ENCODE peak calls at places on chromosomes 13 and 19, in ten cellular contexts. One of them, this sample, is unnamed.

GRCh38 chr13:50189450-50189849 is 174.2 kb downstream of the KCNRG start:
- DNase-seq in endothelial cell of umbilical vein: no peak
- DNase-seq in thyroid gland: no peak
- DNase-seq in cardiac muscle cell: no peak
- DNase-seq in psoas muscle: no peak
- DNase-seq in CD8-positive, alpha-beta T cell: no peak
- DNase-seq in transverse colon: no peak
- DNase-seq in stomach: no peak
- DNase-seq in esophagus squamous epithelium: no peak
- DNase-seq in DND-41: no peak
- DNase-seq in this sample: no peak

GRCh38 chr19:50263176-50263575 is 59.8 kb downstream of the MYH14 start:
- DNase-seq in endothelial cell of umbilical vein: no peak
- DNase-seq in thyroid gland: no peak
- DNase-seq in cardiac muscle cell: no peak
- DNase-seq in psoas muscle: no peak
- DNase-seq in CD8-positive, alpha-beta T cell: no peak
- DNase-seq in transverse colon: no peak
- DNase-seq in stomach: no peak
- DNase-seq in esophagus squamous epithelium: no peak
- DNase-seq in DND-41: no peak
- DNase-seq in this sample: no peak

GRCh38 chr13:111602874-111603273 is 282.4 kb downstream of the TEX29 start:
- DNase-seq in endothelial cell of umbilical vein: no peak
- DNase-seq in thyroid gland: no peak
- DNase-seq in cardiac muscle cell: no peak
- DNase-seq in psoas muscle: no peak
- DNase-seq in CD8-positive, alpha-beta T cell: no peak
- DNase-seq in transverse colon: no peak
- DNase-seq in stomach: no peak
- DNase-seq in esophagus squamous epithelium: no peak
- DNase-seq in DND-41: no peak
- DNase-seq in this sample: peak; percentile 48

GRCh38 chr19:11125994-11126685 is 29.4 kb downstream of the SPC24 start:
- DNase-seq in endothelial cell of umbilical vein: peak; percentile 68
- DNase-seq in thyroid gland: peak; percentile 80
- DNase-seq in cardiac muscle cell: peak; percentile 83
- DNase-seq in psoas muscle: peak; percentile 85
- DNase-seq in CD8-positive, alpha-beta T cell: peak; percentile 84
- DNase-seq in transverse colon: peak; percentile 86
- DNase-seq in stomach: peak; percentile 84
- DNase-seq in esophagus squamous epithelium: no peak
- DNase-seq in DND-41: peak; percentile 78
- DNase-seq in this sample: peak; percentile 87

GRCh38 chr13:26379831-26380230 is 125.9 kb downstream of the CDK8 start:
- DNase-seq in endothelial cell of umbilical vein: no peak
- DNase-seq in thyroid gland: no peak
- DNase-seq in cardiac muscle cell: no peak
- DNase-seq in psoas muscle: no peak
- DNase-seq in CD8-positive, alpha-beta T cell: no peak
- DNase-seq in transverse colon: no peak
- DNase-seq in stomach: no peak
- DNase-seq in esophagus squamous epithelium: no peak
- DNase-seq in DND-41: no peak
- DNase-seq in this sample: no peak

GRCh38 chr13:30796132-30796832 is 60.9 kb downstream of the ALOX5AP start:
- DNase-seq in endothelial cell of umbilical vein: peak; percentile 29
- DNase-seq in thyroid gland: peak; percentile 16
- DNase-seq in cardiac muscle cell: peak; percentile 63
- DNase-seq in psoas muscle: no peak
- DNase-seq in CD8-positive, alpha-beta T cell: no peak
- DNase-seq in transverse colon: no peak
- DNase-seq in stomach: no peak
- DNase-seq in esophagus squamous epithelium: no peak
- DNase-seq in DND-41: peak; percentile 39
- DNase-seq in this sample: no peak

GRCh38 chr13:112452380-112453206 is 76.4 kb downstream of the SPACA7 start:
- DNase-seq in endothelial cell of umbilical vein: no peak
- DNase-seq in thyroid gland: no peak
- DNase-seq in cardiac muscle cell: no peak
- DNase-seq in psoas muscle: peak; percentile 28
- DNase-seq in CD8-positive, alpha-beta T cell: no peak
- DNase-seq in transverse colon: no peak
- DNase-seq in stomach: peak; percentile 22
- DNase-seq in esophagus squamous epithelium: no peak
- DNase-seq in DND-41: no peak
- DNase-seq in this sample: no peak

GRCh38 chr13:20125129-20125782 is 35.6 kb downstream of the GJA3 start:
- DNase-seq in endothelial cell of umbilical vein: peak; percentile 19
- DNase-seq in thyroid gland: no peak
- DNase-seq in cardiac muscle cell: peak; percentile 75
- DNase-seq in psoas muscle: no peak
- DNase-seq in CD8-positive, alpha-beta T cell: no peak
- DNase-seq in transverse colon: no peak
- DNase-seq in stomach: no peak
- DNase-seq in esophagus squamous epithelium: no peak
- DNase-seq in DND-41: no peak
- DNase-seq in this sample: no peak

GRCh38 chr13:43301341-43301969 is 278.1 kb downstream of the DNAJC15 start:
- DNase-seq in endothelial cell of umbilical vein: peak; percentile 36
- DNase-seq in thyroid gland: no peak
- DNase-seq in cardiac muscle cell: no peak
- DNase-seq in psoas muscle: no peak
- DNase-seq in CD8-positive, alpha-beta T cell: no peak
- DNase-seq in transverse colon: no peak
- DNase-seq in stomach: no peak
- DNase-seq in esophagus squamous epithelium: no peak
- DNase-seq in DND-41: no peak
- DNase-seq in this sample: no peak

DNA sequence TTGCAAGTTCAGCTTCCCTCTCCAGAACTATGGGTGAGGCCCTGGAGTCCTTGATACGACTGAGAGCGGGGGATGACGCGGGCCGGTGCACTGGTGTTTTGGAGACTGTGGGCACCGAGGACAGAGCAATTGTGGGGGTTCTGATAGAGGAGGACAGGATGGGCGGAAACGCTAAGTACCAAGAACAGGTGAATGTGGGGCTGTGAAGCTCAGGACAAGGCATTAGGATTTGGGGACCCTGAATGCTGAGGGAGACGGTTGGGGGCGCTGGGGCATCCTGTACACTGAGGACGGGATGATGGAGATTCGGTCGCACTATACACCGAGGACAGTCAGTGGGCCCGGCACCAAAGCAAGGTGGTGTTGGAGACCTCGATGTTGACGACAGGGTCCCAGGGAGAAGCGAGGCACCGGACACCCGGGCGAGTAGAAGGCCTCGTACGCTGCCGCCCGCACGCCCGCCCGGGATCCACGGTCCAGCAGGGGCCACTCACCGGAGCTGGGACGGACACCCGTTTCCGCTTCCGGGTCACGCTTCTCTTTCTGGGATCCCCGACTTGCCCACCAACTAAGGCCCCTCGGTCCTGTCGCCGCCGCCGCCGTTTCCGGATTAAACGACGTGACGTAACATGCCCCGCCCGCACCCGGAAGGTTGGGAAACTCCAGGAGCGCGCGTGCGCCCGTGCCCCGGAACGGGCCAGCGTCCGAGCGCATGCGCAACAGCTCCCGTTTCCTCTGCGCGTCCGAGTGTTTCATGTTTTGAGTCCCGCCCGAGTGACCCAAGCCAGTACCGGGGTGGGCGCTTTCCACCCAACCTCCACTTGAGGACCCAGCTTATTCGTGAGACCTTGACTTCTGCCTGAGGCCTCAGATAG is at the start of gene CHMP2A:
- DNase-seq in endothelial cell of umbilical vein: peak; percentile 97
- DNase-seq in thyroid gland: peak; percentile 99
- DNase-seq in cardiac muscle cell: peak; percentile 98
- DNase-seq in psoas muscle: peak; percentile 100
- DNase-seq in CD8-positive, alpha-beta T cell: peak; percentile 99
- DNase-seq in transverse colon: peak; percentile 99
- DNase-seq in stomach: peak; percentile 99
- DNase-seq in esophagus squamous epithelium: no peak
- DNase-seq in DND-41: peak; percentile 98
- DNase-seq in this sample: peak; percentile 99
- H3K36me3 ChIP-seq in endothelial cell of umbilical vein: peaks cover 35% of the 10 kb centered on the region
- H3K36me3 ChIP-seq in thyroid gland: peaks cover 38% of the 10 kb centered on the region
- H3K36me3 ChIP-seq in cardiac muscle cell: peaks cover 29% of the 10 kb centered on the region
- H3K36me3 ChIP-seq in psoas muscle: peaks cover 57% of the 10 kb centered on the region
- H3K36me3 ChIP-seq in CD8-positive, alpha-beta T cell: peaks cover 38% of the 10 kb centered on the region
- H3K36me3 ChIP-seq in transverse colon: peaks cover 33% of the 10 kb centered on the region
- H3K36me3 ChIP-seq in stomach: peaks cover 55% of the 10 kb centered on the region
- H3K36me3 ChIP-seq in esophagus squamous epithelium: peaks cover 41% of the 10 kb centered on the region
- H3K36me3 ChIP-seq in DND-41: peaks cover 52% of the 10 kb centered on the region
- H3K36me3 ChIP-seq in this sample: no peaks in the 10 kb centered on the region

GRCh38 chr19:48724796-48725753 is 5.5 kb upstream of the MAMSTR start:
- DNase-seq in endothelial cell of umbilical vein: peak; percentile 100
- DNase-seq in thyroid gland: no peak
- DNase-seq in cardiac muscle cell: peak; percentile 98
- DNase-seq in psoas muscle: peak; percentile 65
- DNase-seq in CD8-positive, alpha-beta T cell: no peak
- DNase-seq in transverse colon: peak; percentile 39
- DNase-seq in stomach: no peak
- DNase-seq in esophagus squamous epithelium: no peak
- DNase-seq in DND-41: peak; percentile 69
- DNase-seq in this sample: peak; percentile 66

GRCh38 chr19:48731452-48731851 is 9.0 kb downstream of the RASIP1 start:
- DNase-seq in endothelial cell of umbilical vein: no peak
- DNase-seq in thyroid gland: no peak
- DNase-seq in cardiac muscle cell: no peak
- DNase-seq in psoas muscle: no peak
- DNase-seq in CD8-positive, alpha-beta T cell: no peak
- DNase-seq in transverse colon: no peak
- DNase-seq in stomach: no peak
- DNase-seq in esophagus squamous epithelium: no peak
- DNase-seq in DND-41: no peak
- DNase-seq in this sample: no peak

GRCh38 chr19:48728882-48729645 is 9.5 kb upstream of the MAMSTR start:
- DNase-seq in endothelial cell of umbilical vein: no peak
- DNase-seq in thyroid gland: peak; percentile 40
- DNase-seq in cardiac muscle cell: peak; percentile 79
- DNase-seq in psoas muscle: no peak
- DNase-seq in CD8-positive, alpha-beta T cell: no peak
- DNase-seq in transverse colon: no peak
- DNase-seq in stomach: no peak
- DNase-seq in esophagus squamous epithelium: no peak
- DNase-seq in DND-41: no peak
- DNase-seq in this sample: no peak

GRCh38 chr19:48722196-48722708 is 2.7 kb upstream of the MAMSTR start:
- DNase-seq in endothelial cell of umbilical vein: no peak
- DNase-seq in thyroid gland: no peak
- DNase-seq in cardiac muscle cell: no peak
- DNase-seq in psoas muscle: no peak
- DNase-seq in CD8-positive, alpha-beta T cell: no peak
- DNase-seq in transverse colon: no peak
- DNase-seq in stomach: no peak
- DNase-seq in esophagus squamous epithelium: no peak
- DNase-seq in DND-41: no peak
- DNase-seq in this sample: no peak

DNA sequence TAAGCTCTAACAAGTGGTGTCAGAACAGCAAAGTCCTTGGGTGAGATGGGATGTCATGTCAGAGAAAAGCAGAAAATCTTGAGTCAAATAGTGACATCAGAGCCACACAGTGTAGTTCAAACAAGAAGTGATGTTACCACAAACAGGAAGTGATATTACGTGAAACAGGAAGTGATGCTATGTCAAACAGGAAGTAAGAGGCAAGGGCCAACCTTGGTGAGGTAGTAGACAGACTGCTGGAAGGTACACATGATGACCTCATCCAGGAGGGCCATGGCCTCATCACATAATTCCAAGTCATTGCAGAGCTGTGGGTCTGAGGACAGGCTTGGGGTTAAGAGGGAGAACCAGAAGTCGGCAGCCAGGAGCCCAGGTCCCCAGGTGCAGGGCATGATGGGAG is 7.0 kb upstream of the MAMSTR start:
- DNase-seq in endothelial cell of umbilical vein: peak; percentile 50
- DNase-seq in thyroid gland: no peak
- DNase-seq in cardiac muscle cell: no peak
- DNase-seq in psoas muscle: no peak
- DNase-seq in CD8-positive, alpha-beta T cell: no peak
- DNase-seq in transverse colon: no peak
- DNase-seq in stomach: no peak
- DNase-seq in esophagus squamous epithelium: no peak
- DNase-seq in DND-41: peak; percentile 48
- DNase-seq in this sample: no peak
- H3K4me1 ChIP-seq in endothelial cell of umbilical vein: peaks cover 33% of the 10 kb centered on the region
- H3K4me1 ChIP-seq in thyroid gland: peaks cover 4% of the 10 kb centered on the region
- H3K4me1 ChIP-seq in cardiac muscle cell: no peaks in the 10 kb centered on the region
- H3K4me1 ChIP-seq in psoas muscle: peaks cover 5% of the 10 kb centered on the region
- H3K4me1 ChIP-seq in CD8-positive, alpha-beta T cell: peaks cover 20% of the 10 kb centered on the region
- H3K4me1 ChIP-seq in transverse colon: peaks cover 8% of the 10 kb centered on the region
- H3K4me1 ChIP-seq in stomach: peaks cover 8% of the 10 kb centered on the region
- H3K4me1 ChIP-seq in esophagus squamous epithelium: peaks cover 34% of the 10 kb centered on the region
- H3K4me1 ChIP-seq in DND-41: peaks cover 35% of the 10 kb centered on the region
- H3K4me1 ChIP-seq in this sample: no peaks in the 10 kb centered on the region

GRCh38 chr19:43438291-43439162 is 23.8 kb downstream of the TEX101 start:
- DNase-seq in endothelial cell of umbilical vein: no peak
- DNase-seq in thyroid gland: no peak
- DNase-seq in cardiac muscle cell: peak; percentile 86
- DNase-seq in psoas muscle: no peak
- DNase-seq in CD8-positive, alpha-beta T cell: peak; percentile 22
- DNase-seq in transverse colon: peak; percentile 45
- DNase-seq in stomach: peak; percentile 28
- DNase-seq in esophagus squamous epithelium: no peak
- DNase-seq in DND-41: peak; percentile 33
- DNase-seq in this sample: peak; percentile 44
- H3K27ac ChIP-seq in endothelial cell of umbilical vein: no peak overlapping the region
- H3K27ac ChIP-seq in thyroid gland: no peak overlapping the region
- H3K27ac ChIP-seq in cardiac muscle cell: no peak overlapping the region
- H3K27ac ChIP-seq in psoas muscle: no peak overlapping the region
- H3K27ac ChIP-seq in CD8-positive, alpha-beta T cell: peak overlapping the region; percentile 64
- H3K27ac ChIP-seq in transverse colon: peak overlapping the region; percentile 23
- H3K27ac ChIP-seq in stomach: peak overlapping the region; percentile 18
- H3K27ac ChIP-seq in esophagus squamous epithelium: peak overlapping the region; percentile 61
- H3K27ac ChIP-seq in DND-41: no peak overlapping the region
- H3K27ac ChIP-seq in this sample: no peak overlapping the region

DNA sequence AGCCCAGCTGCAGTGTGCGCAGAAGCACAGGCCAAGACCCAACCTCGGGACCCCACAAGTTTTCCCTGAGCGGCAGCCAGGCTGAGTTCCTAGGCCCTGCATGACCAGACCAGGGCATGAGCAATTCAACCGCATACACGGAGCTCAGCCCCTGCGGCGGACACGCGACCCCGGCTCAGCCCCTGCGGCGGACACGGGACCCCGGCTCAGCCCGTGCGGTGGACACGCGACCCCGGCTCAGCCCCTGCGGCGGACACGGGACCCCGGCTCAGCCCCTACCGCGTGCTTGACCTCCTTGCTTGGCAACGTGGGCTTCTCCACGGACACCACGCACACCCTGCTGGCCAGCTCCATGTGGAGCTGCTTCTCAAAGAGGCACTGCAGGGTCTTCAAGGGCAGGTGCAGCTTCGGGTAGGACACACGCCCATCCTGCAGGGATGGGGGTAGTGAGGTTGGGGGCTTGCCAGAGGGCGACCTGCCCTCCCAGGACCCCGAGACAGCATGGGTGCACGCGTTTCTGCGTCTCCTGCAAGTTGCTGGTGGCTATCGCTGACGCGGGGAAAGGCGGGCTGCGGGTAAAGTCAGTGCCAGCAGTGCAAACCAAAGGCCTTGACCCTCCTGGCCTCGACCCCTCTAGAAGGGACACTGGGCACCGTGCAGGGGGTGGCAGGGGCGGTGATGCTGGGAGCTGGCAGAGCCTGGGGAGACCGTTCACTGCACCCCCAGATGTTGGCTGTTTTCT is 10.0 kb downstream of the POLRMT start:
- DNase-seq in endothelial cell of umbilical vein: no peak
- DNase-seq in thyroid gland: no peak
- DNase-seq in cardiac muscle cell: no peak
- DNase-seq in psoas muscle: no peak
- DNase-seq in CD8-positive, alpha-beta T cell: no peak
- DNase-seq in transverse colon: no peak
- DNase-seq in stomach: no peak
- DNase-seq in esophagus squamous epithelium: no peak
- DNase-seq in DND-41: no peak
- DNase-seq in this sample: no peak
- H3K36me3 ChIP-seq in endothelial cell of umbilical vein: peaks cover 31% of the 10 kb centered on the region
- H3K36me3 ChIP-seq in thyroid gland: peaks cover 62% of the 10 kb centered on the region
- H3K36me3 ChIP-seq in cardiac muscle cell: peaks cover 12% of the 10 kb centered on the region
- H3K36me3 ChIP-seq in psoas muscle: peaks cover 90% of the 10 kb centered on the region
- H3K36me3 ChIP-seq in CD8-positive, alpha-beta T cell: peaks cover 20% of the 10 kb centered on the region
- H3K36me3 ChIP-seq in transverse colon: peaks cover 26% of the 10 kb centered on the region
- H3K36me3 ChIP-seq in stomach: peaks cover 97% of the 10 kb centered on the region
- H3K36me3 ChIP-seq in esophagus squamous epithelium: peaks cover 36% of the 10 kb centered on the region
- H3K36me3 ChIP-seq in DND-41: peaks cover 81% of the 10 kb centered on the region
- H3K36me3 ChIP-seq in this sample: peaks cover 8% of the 10 kb centered on the region